ENCODE peak calls at places on chromosome 1, in five cellular contexts. T is spleen, H is GM23338, Q is transverse colon, S is H1. J is an unnamed sample.

GRCh38 chr1:52141513-52142219 is at the start of gene ZFYVE9:
- DNase-seq in T (peak; percentile 94), Q (peak; percentile 80), H (peak; percentile 89), S (peak; percentile 88), J (no peak)

GRCh38 chr1:10379676-10380075 is 19.2 kb upstream of the PGD start:
- DNase-seq in H (no peak), S (no peak), Q (no peak), T (no peak), J (no peak)

GRCh38 chr1:230459463-230459862 is 33.3 kb upstream of the PGBD5 start:
- DNase-seq in H (no peak), T (no peak), S (no peak), Q (peak; percentile 9), J (no peak)

GRCh38 chr1:173917635-173918493 is 737 bp upstream of the SERPINC1 start:
- DNase-seq in S (no peak), T (no peak), H (no peak), Q (no peak), J (no peak)

GRCh38 chr1:6466023-6466422 is at the start of gene TNFRSF25:
- DNase-seq in S (peak; percentile 83), Q (no peak), T (no peak), H (peak; percentile 82), J (no peak)

GRCh38 chr1:37480581-37481288 is 6.4 kb downstream of the ZC3H12A start:
- DNase-seq in S (no peak), Q (no peak), T (no peak), H (no peak), J (no peak)

GRCh38 chr1:190168116-190168515 is 309.5 kb downstream of the BRINP3 start:
- DNase-seq in H (no peak), T (no peak), S (no peak), Q (no peak), J (no peak)

GRCh38 chr1:15345711-15346355 is 63.9 kb upstream of the EFHD2 start:
- DNase-seq in Q (peak; percentile 67), H (no peak), S (no peak), T (peak; percentile 91), J (no peak)

GRCh38 chr1:150484431-150484830 is 2.8 kb upstream of the TARS2 start:
- DNase-seq in T (no peak), H (no peak), S (no peak), Q (no peak), J (no peak)

GRCh38 chr1:56397811-56398231 is 181.5 kb downstream of the PLPP3 start:
- DNase-seq in S (no peak), T (no peak), H (no peak), Q (no peak), J (no peak)

GRCh38 chr1:54874079-54874830 is 12.7 kb downstream of the DHCR24 start:
- DNase-seq in T (no peak), Q (peak; percentile 25), S (no peak), H (no peak), J (no peak)

GRCh38 chr1:166855558-166855957 is 16.3 kb downstream of the POGK start:
- DNase-seq in S (no peak), Q (no peak), T (no peak), H (no peak), J (no peak)

GRCh38 chr1:93344886-93345632 is 648 bp upstream of the DR1 start:
- DNase-seq in H (no peak), T (no peak), S (no peak), Q (no peak), J (no peak)

GRCh38 chr1:109133815-109134214 is 19.9 kb downstream of the ELAPOR1 start:
- DNase-seq in H (no peak), Q (no peak), S (no peak), T (peak; percentile 90), J (no peak)

GRCh38 chr1:1625404-1625775 is 6.6 kb upstream of the MMP23B start:
- DNase-seq in T (peak; percentile 75), S (no peak), Q (no peak), H (no peak), J (no peak)

GRCh38 chr1:43319288-43319687 is 18.3 kb upstream of the MPL start:
- DNase-seq in T (no peak), H (no peak), S (no peak), Q (no peak), J (no peak)

GRCh38 chr1:1477206-1477605 is 5.6 kb downstream of the ATAD3B start:
- DNase-seq in Q (no peak), T (no peak), S (no peak), H (no peak), J (no peak)

GRCh38 chr1:243950166-243950565 is 100.1 kb upstream of the AKT3 start:
- DNase-seq in H (no peak), Q (no peak), T (no peak), S (peak; percentile 10), J (no peak)

GRCh38 chr1:174058639-174059038 is 36.5 kb upstream of the RC3H1 start:
- DNase-seq in H (no peak), Q (no peak), T (no peak), S (no peak), J (no peak)

GRCh38 chr1:151819227-151819835 is 12.3 kb downstream of the RORC start:
- DNase-seq in Q (no peak), H (no peak), T (no peak), S (no peak), J (no peak)

GRCh38 chr1:46300673-46301405 is 2.6 kb downstream of the LRRC41 start:
- DNase-seq in Q (no peak), S (no peak), H (peak; percentile 7), T (no peak), J (no peak)

GRCh38 chr1:46303872-46304326 is 401 bp downstream of the UQCRH start:
- DNase-seq in S (no peak), Q (no peak), H (peak; percentile 19), T (no peak), J (no peak)

GRCh38 chr1:46302091-46303037 is 1.1 kb downstream of the LRRC41 start:
- DNase-seq in S (peak; percentile 79), H (peak; percentile 72), T (peak; percentile 92), Q (peak; percentile 66), J (no peak)

GRCh38 chr1:46301406-46302090 is 1.9 kb downstream of the LRRC41 start:
- DNase-seq in S (peak; percentile 53), Q (no peak), T (no peak), H (peak; percentile 54), J (no peak)

DNA sequence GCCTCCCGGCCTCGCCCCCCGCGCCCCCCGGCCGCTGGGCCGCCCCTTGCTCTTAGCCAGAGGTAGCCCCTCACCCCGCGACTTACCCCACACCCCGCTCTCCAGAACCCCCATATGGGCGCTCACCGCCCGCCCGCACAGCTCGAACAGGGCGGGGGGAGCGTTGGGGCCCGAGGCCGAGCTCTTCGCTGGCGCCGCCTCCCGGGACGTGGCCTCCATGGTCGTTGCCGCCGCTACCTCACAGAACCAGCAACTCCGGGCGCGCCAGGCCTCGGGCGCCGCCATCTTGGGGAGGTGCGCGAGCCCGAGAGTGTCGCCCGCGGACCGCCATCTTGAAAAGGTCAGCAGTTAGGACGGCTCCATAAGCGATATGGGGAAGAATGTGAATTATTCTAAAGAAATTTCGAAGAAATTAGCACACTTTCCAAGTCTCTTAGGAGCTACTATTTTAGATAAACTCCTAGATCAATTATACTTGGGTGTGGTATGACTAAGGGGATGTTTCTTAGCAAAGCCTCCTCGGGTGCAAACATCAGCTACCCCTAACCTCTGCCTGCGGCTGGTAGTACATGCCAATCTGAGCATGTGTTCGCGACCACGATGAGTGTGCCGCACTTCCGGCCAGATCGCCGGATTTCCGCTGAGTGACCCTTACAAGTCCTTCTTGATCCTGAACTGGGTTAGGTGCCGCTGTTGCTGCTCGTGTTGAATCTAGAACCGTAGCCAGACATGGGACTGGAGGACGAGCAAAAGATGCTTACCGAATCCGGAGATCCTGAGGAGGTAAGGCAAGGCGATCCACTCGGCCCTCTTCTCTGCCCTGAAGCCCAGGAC is at the start of the genes LRRC41 and UQCRH:
- DNase-seq in T (peak; percentile 98), S (peak; percentile 97), Q (peak; percentile 95), H (peak; percentile 96), J (peak; percentile 93)
- TF ChIP-seq POLR2AphosphoS5 in T (peak; percentile 100), S (peak; percentile 78), Q (peak; percentile 98), H (peak; percentile 91), J (peak; percentile 79)

DNA sequence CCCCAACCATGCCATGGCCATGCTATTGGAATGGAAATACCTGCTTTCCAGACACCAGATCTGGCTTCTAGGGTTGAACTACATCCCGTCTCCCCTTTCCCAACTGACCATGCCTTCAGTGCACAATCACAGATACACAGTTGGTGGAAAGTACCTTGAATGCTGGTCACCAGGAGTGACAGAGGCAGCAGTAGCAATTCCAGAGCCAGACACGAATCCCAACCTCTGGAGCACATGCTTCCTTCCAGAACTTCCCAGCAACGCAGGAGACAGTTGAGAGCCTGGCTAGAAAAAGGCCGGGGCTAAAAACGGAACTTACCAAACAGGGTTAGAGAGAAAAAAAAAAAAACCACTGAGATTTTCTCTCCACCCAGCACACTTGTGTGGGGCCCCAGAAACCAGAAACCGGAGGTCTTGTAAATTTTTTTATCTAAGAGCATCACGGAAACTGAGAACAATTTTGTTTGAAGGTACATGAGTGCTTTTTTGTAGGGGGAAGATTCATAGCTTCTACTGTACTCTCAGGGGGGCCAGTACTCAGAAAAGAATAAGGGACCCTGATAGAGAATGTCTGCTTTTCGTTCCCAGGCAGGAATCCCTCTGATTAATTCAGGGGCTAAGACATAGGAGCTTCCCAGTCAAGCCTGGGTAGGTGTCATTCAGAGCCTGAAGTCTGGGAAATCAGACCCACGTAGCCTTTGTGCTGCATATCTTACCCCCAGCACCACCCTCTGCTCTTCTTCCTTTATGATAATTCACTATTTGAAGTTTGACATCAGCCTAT is at the start of gene CD48:
- DNase-seq in S (no peak), T (no peak), H (no peak), Q (no peak), J (no peak)
- TF ChIP-seq POLR2AphosphoS5 in S (no peak), T (no peak), H (no peak), Q (no peak), J (no peak)

GRCh38 chr1:115068780-115069179 is 20.5 kb downstream of the TSPAN2 start:
- DNase-seq in Q (peak; percentile 50), T (no peak), S (no peak), H (no peak), J (no peak)
- TF ChIP-seq POLR2AphosphoS5 in Q (no peak), T (no peak), S (no peak), H (no peak), J (no peak)

GRCh38 chr1:200437556-200438203 is 27.8 kb upstream of the ZNF281 start:
- DNase-seq in S (no peak), T (no peak), Q (no peak), H (no peak), J (no peak)

GRCh38 chr1:200436436-200436835 is 26.6 kb upstream of the ZNF281 start:
- DNase-seq in T (no peak), H (no peak), Q (no peak), S (no peak), J (no peak)

GRCh38 chr1:200437088-200437487 is 27.3 kb upstream of the ZNF281 start:
- DNase-seq in T (no peak), S (no peak), H (no peak), Q (no peak), J (no peak)

GRCh38 chr1:200442023-200442422 is 32.2 kb upstream of the ZNF281 start:
- DNase-seq in T (no peak), H (no peak), S (no peak), Q (no peak), J (no peak)

DNA sequence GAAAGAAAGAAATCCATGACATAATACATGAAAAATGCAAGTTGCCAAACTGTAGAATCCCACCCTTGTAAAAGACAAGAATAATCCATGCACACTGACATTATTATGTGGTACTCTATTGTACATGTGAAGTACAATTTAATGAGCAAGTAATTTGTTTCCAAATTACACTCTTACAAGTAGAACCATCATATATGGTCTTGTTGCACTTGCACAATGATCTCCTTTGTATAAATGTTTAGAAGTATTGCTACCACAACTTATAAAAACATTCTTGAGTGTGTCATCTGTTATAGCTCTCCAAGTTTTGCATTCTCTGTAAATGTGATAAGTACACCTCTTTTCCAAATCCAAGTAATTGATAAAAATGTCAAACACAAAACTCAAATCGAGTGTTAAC is 29.1 kb upstream of the ZNF281 start:
- DNase-seq in S (no peak), T (no peak), H (no peak), Q (no peak), J (no peak)
- TF ChIP-seq POLR2AphosphoS5 in S (no peak), T (no peak), H (no peak), Q (no peak), J (no peak)